ENCODE peak calls at places on chromosomes 2 and 18, in eight cellular contexts. J is stomach; P is T follicular helper cell; G is cerebellum; C is activated naive CD8-positive, alpha-beta T cell treated with anti-CD3 and anti-CD28 coated beads, Interleukin-2, amount 50 U/mL, for 24 hours; I is MG63; Y is T-helper 17 cell; R is bronchial epithelial cell. A is an unnamed sample.

GRCh38 chr2:128495996-128496547 is 177.4 kb upstream of the HS6ST1 start:
- DNase-seq in J (peak), P (no peak), G (no peak), C (no peak), I (peak), Y (no peak), R (no peak), A (no peak)

GRCh38 chr18:57555134-57555533 is 31.4 kb downstream of the FECH start:
- DNase-seq in J (no peak), P (no peak), G (no peak), C (no peak), I (no peak), Y (no peak), R (no peak), A (no peak)

GRCh38 chr2:220512419-220512818 is 885.0 kb downstream of the SLC4A3 start:
- DNase-seq in J (no peak), P (no peak), G (no peak), C (no peak), I (no peak), Y (no peak), R (peak), A (no peak)

GRCh38 chr18:55998071-55998522 is 410.1 kb upstream of the TCF4 start:
- DNase-seq in J (no peak), P (no peak), G (peak), C (no peak), I (peak), Y (no peak), R (peak), A (no peak)

GRCh38 chr18:6570581-6571238 is 156.0 kb upstream of the L3MBTL4 start:
- DNase-seq in J (no peak), P (no peak), G (no peak), C (no peak), I (no peak), Y (no peak), R (no peak), A (no peak)

GRCh38 chr2:163157891-163158511 is 319.4 kb upstream of the KCNH7 start:
- DNase-seq in J (no peak), P (no peak), G (no peak), C (no peak), I (peak), Y (no peak), R (peak), A (no peak)

GRCh38 chr2:127035212-127035611 is 71.7 kb downstream of the BIN1 start:
- DNase-seq in J (no peak), P (no peak), G (no peak), C (no peak), I (no peak), Y (no peak), R (no peak), A (no peak)

GRCh38 chr2:179059026-179059680 is 9.2 kb upstream of the CCDC141 start:
- DNase-seq in J (no peak), P (no peak), G (no peak), C (no peak), I (no peak), Y (no peak), R (no peak), A (no peak)

GRCh38 chr18:78073275-78073674 is 823.6 kb downstream of the GALR1 start:
- DNase-seq in J (no peak), P (no peak), G (no peak), C (no peak), I (no peak), Y (no peak), R (peak), A (no peak)

GRCh38 chr2:127514485-127514884 is 11.8 kb downstream of the IWS1 start:
- DNase-seq in J (no peak), P (no peak), G (no peak), C (no peak), I (no peak), Y (no peak), R (no peak), A (no peak)

GRCh38 chr2:216298719-216299118 is 73.6 kb downstream of the MARCHF4 start:
- DNase-seq in J (no peak), P (no peak), G (no peak), C (no peak), I (peak), Y (no peak), R (peak), A (no peak)

GRCh38 chr18:111292-112014 is 46.9 kb upstream of the USP14 start:
- DNase-seq in J (peak), P (peak), G (peak), C (peak), I (peak), Y (peak), R (peak), A (peak)

GRCh38 chr2:144480257-144480656 is 39.7 kb downstream of the ZEB2 start:
- DNase-seq in J (no peak), P (no peak), G (no peak), C (no peak), I (no peak), Y (no peak), R (no peak), A (no peak)

GRCh38 chr2:16647992-16648617 is 17.5 kb downstream of the CYRIA start:
- DNase-seq in J (no peak), P (no peak), G (no peak), C (no peak), I (no peak), Y (no peak), R (no peak), A (no peak)

GRCh38 chr2:236089271-236090026 is 78.7 kb downstream of the GBX2 start:
- DNase-seq in J (no peak), P (no peak), G (no peak), C (no peak), I (no peak), Y (no peak), R (no peak), A (no peak)

GRCh38 chr2:8633735-8634313 is 48.0 kb upstream of the ID2 start:
- DNase-seq in J (no peak), P (no peak), G (no peak), C (no peak), I (peak), Y (no peak), R (peak), A (no peak)

GRCh38 chr18:35581555-35582309 is at the start of gene GALNT1:
- DNase-seq in J (no peak), P (no peak), G (peak), C (peak), I (peak), Y (no peak), R (no peak), A (peak)

GRCh38 chr2:241635756-241636155 is 1.2 kb downstream of the THAP4 start:
- DNase-seq in J (no peak), P (no peak), G (no peak), C (no peak), I (no peak), Y (no peak), R (no peak), A (no peak)

GRCh38 chr2:158795110-158795924 is at the start of gene DAPL1:
- DNase-seq in J (peak), P (no peak), G (no peak), C (no peak), I (no peak), Y (no peak), R (peak), A (peak)

GRCh38 chr2:152054593-152054992 is 44.3 kb downstream of the CACNB4 start:
- DNase-seq in J (no peak), P (no peak), G (no peak), C (no peak), I (no peak), Y (no peak), R (peak), A (no peak)

GRCh38 chr2:33791625-33792024 is 192.5 kb upstream of the FAM98A start:
- DNase-seq in J (no peak), P (no peak), G (no peak), C (no peak), I (peak), Y (no peak), R (peak), A (no peak)

GRCh38 chr2:65436169-65436824 is 3.9 kb upstream of the SPRED2 start:
- DNase-seq in J (peak), P (no peak), G (peak), C (peak), I (peak), Y (peak), R (peak), A (peak)

GRCh38 chr18:8337216-8337615 is 272.0 kb upstream of the RAB12 start:
- DNase-seq in J (no peak), P (no peak), G (no peak), C (no peak), I (no peak), Y (no peak), R (no peak), A (no peak)

GRCh38 chr2:74850816-74851566 is 17.1 kb downstream of the HK2 start:
- DNase-seq in J (no peak), P (no peak), G (no peak), C (no peak), I (no peak), Y (no peak), R (peak), A (no peak)

GRCh38 chr2:7377861-7378569 is 460.8 kb downstream of the RNF144A start:
- DNase-seq in J (peak), P (no peak), G (peak), C (no peak), I (no peak), Y (no peak), R (peak), A (no peak)

GRCh38 chr2:122072666-122073065 is 317.2 kb downstream of the TSN start:
- DNase-seq in J (no peak), P (no peak), G (no peak), C (no peak), I (no peak), Y (no peak), R (no peak), A (no peak)

GRCh38 chr2:144596074-144596871 is 76.4 kb upstream of the ZEB2 start:
- DNase-seq in J (no peak), P (no peak), G (no peak), C (no peak), I (peak), Y (no peak), R (peak), A (no peak)

GRCh38 chr2:45723857-45724256 is 72.4 kb downstream of the PRKCE start:
- DNase-seq in J (no peak), P (no peak), G (no peak), C (no peak), I (no peak), Y (no peak), R (no peak), A (peak)

A was measured in mucosa of descending colon.